ENCODE peak calls at places on chromosomes 1 and 21, in five cellular contexts. S is substantia nigra; T is CD4-positive, alpha-beta T cell; G is CD4-positive, alpha-beta memory T cell; M is stomach. B is an unnamed sample.

GRCh38 chr1:211356723-211357418 is 30.2 kb downstream of the TRAF5 start:
- DNase-seq in M (no peak), G (no peak), T (no peak), S (no peak), B (no peak)

GRCh38 chr1:37831109-37831508 is 23.1 kb upstream of the YRDC start:
- DNase-seq in G (no peak), S (no peak), M (no peak), T (no peak), B (no peak)

GRCh38 chr21:42690586-42690985 is 37.2 kb downstream of the PDE9A start:
- DNase-seq in G (no peak), T (no peak), S (no peak), M (no peak), B (no peak)

GRCh38 chr21:43315244-43316137 is 111.4 kb downstream of the SIK1 start:
- DNase-seq in S (no peak), M (no peak), G (peak; percentile 5), T (no peak), B (no peak)

GRCh38 chr1:109481646-109482045 is 2.1 kb upstream of the ATXN7L2 start:
- DNase-seq in M (no peak), S (no peak), G (no peak), T (no peak), B (no peak)

GRCh38 chr1:183139281-183139942 is 46.7 kb upstream of the LAMC2 start:
- DNase-seq in M (no peak), T (no peak), G (no peak), S (no peak), B (no peak)

GRCh38 chr1:157124855-157125254 is 13.3 kb downstream of the ETV3 start:
- DNase-seq in M (no peak), G (no peak), T (no peak), S (no peak), B (no peak)

GRCh38 chr1:3393024-3393986 is 61.2 kb upstream of the ARHGEF16 start:
- DNase-seq in G (no peak), M (peak; percentile 74), S (no peak), T (no peak), B (no peak)

GRCh38 chr1:207822124-207822601 is 70.3 kb downstream of the CD46 start:
- DNase-seq in G (no peak), S (no peak), M (no peak), T (no peak), B (peak; percentile 65)

GRCh38 chr1:170567214-170567613 is 35.2 kb downstream of the GORAB start:
- DNase-seq in T (no peak), S (no peak), M (no peak), G (no peak), B (no peak)

GRCh38 chr1:170558731-170559130 is 26.8 kb downstream of the GORAB start:
- DNase-seq in T (no peak), S (no peak), M (no peak), G (no peak), B (no peak)

GRCh38 chr1:170560681-170561285 is 28.8 kb downstream of the GORAB start:
- DNase-seq in M (no peak), T (no peak), S (no peak), G (no peak), B (no peak)

GRCh38 chr1:170559166-170559565 is 27.2 kb downstream of the GORAB start:
- DNase-seq in M (no peak), S (no peak), G (no peak), T (no peak), B (no peak)

GRCh38 chr1:170562644-170563338 is 30.8 kb downstream of the GORAB start:
- DNase-seq in G (peak; percentile 2), S (no peak), T (no peak), M (no peak), B (peak; percentile 53)
- H3K27ac ChIP-seq in G (no peak overlapping the region), S (no peak overlapping the region), T (no peak overlapping the region), M (peak overlapping the region; percentile 64), B (peak overlapping the region; percentile 78)

GRCh38 chr1:36776256-36776655 is 258.1 kb downstream of the GRIK3 start:
- DNase-seq in T (no peak), M (no peak), G (no peak), S (no peak), B (no peak)

GRCh38 chr1:36775716-36776115 is 258.6 kb downstream of the GRIK3 start:
- DNase-seq in M (no peak), S (no peak), G (no peak), T (no peak), B (no peak)

GRCh38 chr1:36776949-36777348 is 257.4 kb downstream of the GRIK3 start:
- DNase-seq in M (no peak), S (no peak), G (no peak), T (no peak), B (no peak)

GRCh38 chr1:36781098-36781497 is 253.2 kb downstream of the GRIK3 start:
- DNase-seq in S (no peak), M (no peak), G (no peak), T (no peak), B (no peak)

GRCh38 chr1:36778773-36779172 is 255.5 kb downstream of the GRIK3 start:
- DNase-seq in M (no peak), G (no peak), S (no peak), T (no peak), B (no peak)
- H3K27ac ChIP-seq in M (no peak overlapping the region), G (no peak overlapping the region), S (no peak overlapping the region), T (no peak overlapping the region), B (no peak overlapping the region)

GRCh38 chr1:155694167-155694566 is 5.3 kb downstream of the DAP3 start:
- DNase-seq in G (no peak), T (no peak), S (no peak), M (no peak), B (no peak)
- H3K27ac ChIP-seq in G (no peak overlapping the region), T (no peak overlapping the region), S (no peak overlapping the region), M (no peak overlapping the region), B (no peak overlapping the region)

DNA sequence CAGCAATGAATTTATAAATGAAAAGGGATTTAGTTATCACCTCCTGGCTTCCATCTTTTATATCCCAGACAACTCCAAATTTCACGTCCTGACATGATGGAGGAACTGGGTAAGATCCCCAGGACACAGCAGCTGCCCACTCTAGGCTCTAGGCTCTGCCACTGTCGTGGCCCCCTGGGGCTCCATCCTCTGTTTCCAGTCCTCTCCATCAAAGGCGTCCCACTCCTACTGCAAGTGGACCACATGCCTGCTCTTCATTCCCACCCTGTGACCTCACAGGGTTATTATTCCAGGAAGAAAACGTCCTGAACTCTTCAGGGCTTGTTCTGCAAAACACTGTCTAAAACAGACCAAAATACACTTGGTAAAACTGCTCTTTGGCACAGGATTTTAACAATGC is 11.9 kb downstream of the URB1 start:
- DNase-seq in S (no peak), G (no peak), M (no peak), T (no peak), B (no peak)
- H3K27ac ChIP-seq in S (no peak overlapping the region), G (no peak overlapping the region), M (no peak overlapping the region), T (no peak overlapping the region), B (peak overlapping the region; percentile 95)

DNA sequence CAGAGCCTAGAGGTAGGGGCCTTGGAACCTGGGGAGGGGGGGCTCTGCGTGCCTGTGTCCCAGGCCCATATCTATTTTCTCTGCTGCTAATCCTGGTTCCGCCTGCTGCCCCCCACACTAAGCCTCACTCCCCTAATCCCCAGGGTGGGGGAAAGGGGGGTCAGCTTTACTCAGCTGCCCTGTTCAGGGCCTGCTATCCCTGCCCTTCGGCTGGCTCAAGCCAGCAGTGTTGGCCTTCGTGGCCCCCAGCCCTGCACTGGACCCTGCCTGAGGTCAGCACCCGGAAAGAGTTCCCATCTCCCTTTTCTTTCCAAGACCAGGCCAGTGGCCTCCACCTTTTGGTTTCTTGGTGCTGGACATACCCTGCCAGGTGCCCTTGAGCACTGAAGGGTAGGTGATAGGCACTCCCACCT is 8.4 kb downstream of the ZBTB7B start:
- DNase-seq in T (no peak), S (no peak), G (no peak), M (no peak), B (no peak)
- H3K27ac ChIP-seq in T (peak overlapping the region; percentile 88), S (peak overlapping the region; percentile 99), G (peak overlapping the region; percentile 86), M (peak overlapping the region; percentile 99), B (peak overlapping the region; percentile 75)

GRCh38 chr1:226678251-226678650 is 60.8 kb downstream of the ITPKB start:
- DNase-seq in T (no peak), M (no peak), S (no peak), G (no peak), B (no peak)
- H3K27ac ChIP-seq in T (peak overlapping the region; percentile 93), M (peak overlapping the region; percentile 93), S (peak overlapping the region; percentile 94), G (peak overlapping the region; percentile 89), B (peak overlapping the region; percentile 91)

GRCh38 chr1:31669433-31669785 is 24.7 kb upstream of the PEF1 start:
- DNase-seq in G (no peak), S (no peak), T (no peak), M (no peak), B (no peak)
- H3K27ac ChIP-seq in G (no peak overlapping the region), S (peak overlapping the region; percentile 38), T (no peak overlapping the region), M (peak overlapping the region; percentile 85), B (peak overlapping the region; percentile 83)